ENCODE peak calls at places on chromosomes 6 and 20, in seven cellular contexts. L, N, W, J, S, D and E are unnamed samples.

GRCh38 chr20:34557936-34558319 is 590 bp upstream of the MAP1LC3A start:
- DNase-seq in W (no peak), N (no peak), S (no peak), D (no peak), L (no peak), J (no peak), E (no peak)

GRCh38 chr6:170257376-170257775 is 33.5 kb downstream of the DLL1 start:
- DNase-seq in W (no peak), D (no peak), L (no peak), N (no peak), S (no peak), J (no peak), E (no peak)

GRCh38 chr6:53112871-53113270 is 35.8 kb downstream of the GCM1 start:
- DNase-seq in L (no peak), J (no peak), W (no peak), D (no peak), S (no peak), N (no peak), E (peak; percentile 36)

GRCh38 chr20:17895641-17896246 is 72.8 kb downstream of the SNX5 start:
- DNase-seq in W (peak; percentile 26), S (no peak), D (no peak), N (peak; percentile 80), J (peak; percentile 59), L (peak; percentile 47), E (no peak)

GRCh38 chr6:34229877-34230276 is 6.8 kb upstream of the HMGA1 start:
- DNase-seq in W (no peak), L (no peak), D (no peak), N (no peak), J (no peak), S (no peak), E (no peak)

GRCh38 chr20:32512047-32512385 is 73.1 kb downstream of the NOL4L start:
- DNase-seq in L (no peak), W (no peak), N (no peak), D (no peak), J (no peak), S (no peak), E (no peak)

GRCh38 chr6:129889580-129889979 is 28.5 kb upstream of the TMEM244 start:
- DNase-seq in N (peak; percentile 3), J (peak; percentile 91), S (no peak), D (no peak), W (no peak), L (peak; percentile 72), E (no peak)

GRCh38 chr6:5584072-5584471 is 322.8 kb downstream of the FARS2 start:
- DNase-seq in W (no peak), D (no peak), S (no peak), L (peak; percentile 62), J (peak; percentile 38), N (no peak), E (no peak)

GRCh38 chr20:23116301-23117089 is 30.4 kb upstream of the CD93 start:
- DNase-seq in L (peak; percentile 37), D (peak; percentile 57), S (peak; percentile 72), N (no peak), J (no peak), W (no peak), E (no peak)

GRCh38 chr20:14972256-14972655 is 634.8 kb upstream of the FLRT3 start:
- DNase-seq in N (no peak), J (no peak), L (no peak), S (no peak), D (no peak), W (no peak), E (no peak)

GRCh38 chr20:25252686-25253421 is 5.0 kb downstream of the PYGB start:
- DNase-seq in W (no peak), S (no peak), J (no peak), L (no peak), N (no peak), D (peak; percentile 28), E (no peak)